ENCODE peak calls at places on chromosome 20, in seven cellular contexts. C is substantia nigra; K is Karpas-422; W is CD8-positive, alpha-beta T cell; X is Peyer's patch; Y is SJSA1; T is prostate gland. L is an unnamed sample.

GRCh38 chr20:19780261-19780660 is 22.2 kb downstream of the RIN2 start:
- DNase-seq in C (no peak), K (no peak), W (no peak), X (no peak), Y (no peak), T (no peak), L (no peak)

GRCh38 chr20:47725248-47725973 is 59.9 kb downstream of the SULF2 start:
- DNase-seq in C (peak), K (peak), W (peak), X (peak), Y (peak), T (peak), L (peak)

GRCh38 chr20:46036370-46036769 is 7.4 kb downstream of the SLC12A5 start:
- DNase-seq in C (no peak), K (no peak), W (no peak), X (no peak), Y (no peak), T (no peak), L (no peak)

GRCh38 chr20:46324960-46325703 is 16.8 kb upstream of the CDH22 start:
- DNase-seq in C (no peak), K (peak), W (no peak), X (no peak), Y (peak), T (no peak), L (no peak)

GRCh38 chr20:9200196-9200595 is 131.3 kb downstream of the PLCB4 start:
- DNase-seq in C (no peak), K (no peak), W (no peak), X (no peak), Y (no peak), T (no peak), L (no peak)

GRCh38 chr20:13012886-13013285 is 4.1 kb downstream of the SPTLC3 start:
- DNase-seq in C (no peak), K (no peak), W (no peak), X (no peak), Y (no peak), T (no peak), L (no peak)

GRCh38 chr20:46959081-46959692 is 64.5 kb downstream of the EYA2 start:
- DNase-seq in C (no peak), K (no peak), W (no peak), X (no peak), Y (peak), T (no peak), L (no peak)

GRCh38 chr20:16175322-16175721 is 397.9 kb downstream of the KIF16B start:
- DNase-seq in C (no peak), K (no peak), W (peak), X (no peak), Y (no peak), T (no peak), L (no peak)

GRCh38 chr20:25281541-25281991 is 33.7 kb downstream of the PYGB start:
- DNase-seq in C (no peak), K (peak), W (no peak), X (peak), Y (no peak), T (no peak), L (no peak)

GRCh38 chr20:59705651-59706101 is 101.3 kb downstream of the PHACTR3 start:
- DNase-seq in C (no peak), K (peak), W (no peak), X (no peak), Y (no peak), T (no peak), L (no peak)

GRCh38 chr20:6863798-6864201 is 96.3 kb downstream of the BMP2 start:
- DNase-seq in C (no peak), K (no peak), W (no peak), X (no peak), Y (no peak), T (no peak), L (no peak)

GRCh38 chr20:32742322-32743236 is 688 bp downstream of the COMMD7 start:
- DNase-seq in C (no peak), K (no peak), W (peak), X (no peak), Y (no peak), T (no peak), L (no peak)

GRCh38 chr20:38853759-38854158 is 48.3 kb downstream of the PPP1R16B start:
- DNase-seq in C (no peak), K (no peak), W (no peak), X (no peak), Y (no peak), T (no peak), L (no peak)

DNA sequence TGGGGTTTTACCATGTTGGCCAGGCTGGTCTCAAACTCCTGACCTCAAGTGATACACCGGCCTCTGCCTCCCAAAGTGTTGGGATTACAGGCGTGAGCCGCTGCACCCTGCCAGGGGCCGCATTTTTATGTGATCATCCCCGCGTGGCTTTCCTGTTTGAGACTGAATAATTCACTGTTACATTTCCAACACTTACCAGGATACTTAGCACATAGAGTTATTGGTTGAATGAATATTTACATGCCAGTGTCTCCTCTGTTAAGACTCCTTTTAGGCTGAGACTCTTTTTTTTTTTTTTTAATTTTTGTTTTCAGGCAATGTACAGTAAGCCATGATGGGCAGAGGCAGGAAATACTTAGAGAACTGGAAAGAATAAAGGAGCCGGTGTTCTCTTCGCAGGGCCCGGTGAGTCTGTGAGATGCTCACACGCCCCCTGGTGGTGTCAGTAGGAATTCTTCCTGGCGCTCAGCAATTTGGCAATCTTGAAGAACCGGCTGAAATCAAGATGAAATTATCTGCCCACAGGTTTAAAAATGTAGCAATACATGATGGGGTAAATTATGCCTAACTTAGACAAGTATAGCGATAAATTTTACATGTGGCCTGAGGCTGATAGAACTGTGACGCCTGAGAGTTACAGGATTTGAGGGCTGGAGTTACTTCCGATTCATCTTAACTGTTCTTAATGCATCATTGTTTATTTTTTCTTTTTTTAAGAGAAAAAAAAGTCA is 7.6 kb upstream of the RNF114 start:
- DNase-seq in C (peak), K (peak), W (peak), X (peak), Y (peak), T (peak), L (peak)
- H3K27ac ChIP-seq in C (peak), K (no peak), W (no peak), X (no peak), Y (peak), T (peak), L (no peak)

GRCh38 chr20:42272516-42272915 is 654.3 kb upstream of the CHD6 start:
- DNase-seq in C (no peak), K (no peak), W (no peak), X (no peak), Y (no peak), T (no peak), L (no peak)
- H3K27ac ChIP-seq in C (no peak), K (no peak), W (no peak), X (no peak), Y (no peak), T (no peak), L (no peak)

GRCh38 chr20:62040381-62040922 is 25.2 kb downstream of the TAF4 start:
- DNase-seq in C (no peak), K (peak), W (no peak), X (no peak), Y (no peak), T (no peak), L (no peak)
- H3K27ac ChIP-seq in C (no peak), K (peak), W (no peak), X (no peak), Y (no peak), T (no peak), L (no peak)

GRCh38 chr20:56414842-56415765 is 3.0 kb downstream of the CASS4 start:
- DNase-seq in C (no peak), K (no peak), W (peak), X (no peak), Y (no peak), T (no peak), L (no peak)

GRCh38 chr20:56411759-56412472 is at the start of gene CASS4:
- DNase-seq in C (no peak), K (no peak), W (peak), X (no peak), Y (no peak), T (no peak), L (no peak)

GRCh38 chr20:56409946-56410345 is 2.1 kb upstream of the CASS4 start:
- DNase-seq in C (no peak), K (no peak), W (no peak), X (no peak), Y (no peak), T (no peak), L (no peak)

GRCh38 chr20:56412473-56412790 is 372 bp downstream of the CASS4 start:
- DNase-seq in C (no peak), K (no peak), W (no peak), X (no peak), Y (no peak), T (no peak), L (no peak)

DNA sequence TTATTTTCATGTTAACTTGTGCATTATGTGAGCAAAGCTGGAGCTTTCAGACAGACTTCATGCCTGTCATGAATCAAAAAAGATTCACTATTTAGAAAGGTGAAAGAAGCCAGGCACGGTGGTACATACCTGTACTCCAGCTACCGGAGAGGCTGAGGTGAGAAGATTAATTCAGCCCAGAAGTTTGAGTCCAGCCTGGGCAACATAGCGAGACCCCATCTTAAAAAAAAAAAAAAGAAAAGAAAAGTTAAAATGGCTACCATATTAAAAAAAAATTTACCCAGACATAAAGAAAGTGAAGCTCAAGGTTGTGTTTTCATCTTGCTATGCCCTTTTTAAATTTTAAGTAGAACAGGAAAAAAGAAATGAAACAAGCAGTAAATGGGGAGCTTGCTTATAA is 889 bp downstream of the CASS4 start:
- DNase-seq in C (no peak), K (no peak), W (no peak), X (no peak), Y (no peak), T (no peak), L (no peak)
- H3K27ac ChIP-seq in C (peak), K (no peak), W (peak), X (peak), Y (no peak), T (no peak), L (no peak)

DNA sequence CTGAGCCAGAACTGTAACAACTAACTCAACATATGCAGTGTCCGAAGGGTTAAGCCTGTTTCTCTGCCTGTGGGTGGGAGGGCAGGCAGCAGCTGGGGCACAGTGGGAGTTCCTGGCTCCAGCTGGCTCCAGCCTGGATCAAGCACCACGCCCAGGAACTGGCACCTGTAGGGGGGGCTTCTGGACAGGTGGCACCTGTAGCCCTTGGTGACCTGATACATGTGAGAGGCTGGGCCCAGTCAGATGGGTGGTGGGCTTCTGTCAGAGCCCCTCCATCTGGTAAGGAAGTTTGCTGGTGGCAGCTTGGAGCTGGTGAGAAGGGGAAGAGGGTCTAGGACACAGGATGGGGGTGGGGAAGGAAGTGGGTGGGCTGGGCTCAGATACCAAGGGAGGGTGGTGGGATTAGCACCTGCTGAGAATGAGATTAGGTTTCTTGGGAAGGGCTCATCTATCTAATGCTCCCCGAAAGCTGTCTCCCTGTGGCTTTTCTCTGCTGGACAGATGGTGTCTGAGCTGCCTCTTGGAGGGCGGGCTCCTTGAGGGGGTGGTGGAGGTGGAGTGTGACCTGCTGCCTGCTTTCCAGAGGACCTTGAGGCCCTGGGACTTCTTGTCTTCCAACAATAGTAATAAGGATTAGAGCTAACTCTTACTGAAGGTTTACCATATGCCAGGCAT is 28.5 kb downstream of the BCL2L1 start:
- DNase-seq in C (no peak), K (no peak), W (no peak), X (no peak), Y (no peak), T (no peak), L (no peak)
- H3K27ac ChIP-seq in C (peak), K (peak), W (peak), X (no peak), Y (no peak), T (no peak), L (peak)

DNA sequence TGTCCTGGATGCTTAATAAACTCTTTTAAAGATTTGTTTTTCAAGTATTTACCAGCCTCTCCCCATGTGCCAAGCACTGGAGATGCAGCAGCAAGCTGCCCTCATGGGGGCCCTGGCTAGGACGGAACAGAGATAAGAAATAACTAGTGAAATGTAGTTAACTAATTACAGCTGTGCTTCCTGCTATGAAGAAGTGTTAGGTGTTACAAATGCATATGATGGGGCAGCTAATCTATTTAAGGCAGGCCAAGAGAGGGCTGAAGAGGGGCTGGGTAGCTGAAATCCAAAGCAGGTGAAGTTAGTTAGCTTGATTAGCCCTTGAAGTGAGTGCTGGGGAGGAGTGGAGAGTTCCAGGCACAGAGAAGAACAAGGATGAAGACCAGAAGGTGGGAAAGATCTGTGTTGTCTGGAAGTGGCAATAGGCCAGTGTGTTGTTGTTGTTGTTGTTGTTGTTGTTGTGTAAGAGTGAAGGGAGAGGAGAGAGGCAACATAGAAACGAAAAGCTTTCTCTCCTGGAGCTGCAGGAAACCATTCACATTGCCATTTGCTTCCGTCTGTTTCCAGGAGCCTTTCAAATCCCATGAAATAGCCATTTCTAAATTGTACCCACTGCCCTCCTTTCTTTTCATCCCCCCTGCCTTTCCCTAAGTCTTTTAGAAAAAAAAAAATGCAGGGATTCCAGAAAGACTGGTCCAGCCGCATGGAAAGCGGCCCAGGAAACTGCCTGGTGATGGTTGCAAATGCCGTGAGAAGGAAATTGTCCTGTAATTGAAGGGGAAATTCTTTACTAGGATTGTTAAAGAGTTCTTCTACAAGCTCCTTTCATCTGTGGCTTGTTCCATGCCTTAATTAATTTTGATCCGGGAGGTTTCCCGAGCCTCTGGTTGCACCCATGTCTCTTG is 119.6 kb downstream of the TFAP2C start:
- DNase-seq in C (no peak), K (no peak), W (no peak), X (no peak), Y (no peak), T (no peak), L (no peak)
- H3K27ac ChIP-seq in C (no peak), K (no peak), W (no peak), X (no peak), Y (no peak), T (no peak), L (no peak)

GRCh38 chr20:36065427-36065998 is 89.0 kb upstream of the EPB41L1 start:
- DNase-seq in C (no peak), K (no peak), W (no peak), X (no peak), Y (no peak), T (no peak), L (no peak)
- H3K27ac ChIP-seq in C (peak), K (no peak), W (no peak), X (peak), Y (no peak), T (peak), L (peak)

GRCh38 chr20:36093804-36094145 is 60.8 kb upstream of the EPB41L1 start:
- DNase-seq in C (no peak), K (no peak), W (no peak), X (no peak), Y (no peak), T (no peak), L (no peak)

GRCh38 chr20:36093025-36093803 is 61.3 kb upstream of the EPB41L1 start:
- DNase-seq in C (no peak), K (no peak), W (peak), X (peak), Y (no peak), T (peak), L (peak)

GRCh38 chr20:36092424-36093024 is 62.0 kb upstream of the EPB41L1 start:
- DNase-seq in C (no peak), K (no peak), W (no peak), X (peak), Y (no peak), T (no peak), L (peak)

GRCh38 chr20:36090223-36090622 is 64.3 kb upstream of the EPB41L1 start:
- DNase-seq in C (no peak), K (no peak), W (no peak), X (no peak), Y (no peak), T (no peak), L (no peak)

DNA sequence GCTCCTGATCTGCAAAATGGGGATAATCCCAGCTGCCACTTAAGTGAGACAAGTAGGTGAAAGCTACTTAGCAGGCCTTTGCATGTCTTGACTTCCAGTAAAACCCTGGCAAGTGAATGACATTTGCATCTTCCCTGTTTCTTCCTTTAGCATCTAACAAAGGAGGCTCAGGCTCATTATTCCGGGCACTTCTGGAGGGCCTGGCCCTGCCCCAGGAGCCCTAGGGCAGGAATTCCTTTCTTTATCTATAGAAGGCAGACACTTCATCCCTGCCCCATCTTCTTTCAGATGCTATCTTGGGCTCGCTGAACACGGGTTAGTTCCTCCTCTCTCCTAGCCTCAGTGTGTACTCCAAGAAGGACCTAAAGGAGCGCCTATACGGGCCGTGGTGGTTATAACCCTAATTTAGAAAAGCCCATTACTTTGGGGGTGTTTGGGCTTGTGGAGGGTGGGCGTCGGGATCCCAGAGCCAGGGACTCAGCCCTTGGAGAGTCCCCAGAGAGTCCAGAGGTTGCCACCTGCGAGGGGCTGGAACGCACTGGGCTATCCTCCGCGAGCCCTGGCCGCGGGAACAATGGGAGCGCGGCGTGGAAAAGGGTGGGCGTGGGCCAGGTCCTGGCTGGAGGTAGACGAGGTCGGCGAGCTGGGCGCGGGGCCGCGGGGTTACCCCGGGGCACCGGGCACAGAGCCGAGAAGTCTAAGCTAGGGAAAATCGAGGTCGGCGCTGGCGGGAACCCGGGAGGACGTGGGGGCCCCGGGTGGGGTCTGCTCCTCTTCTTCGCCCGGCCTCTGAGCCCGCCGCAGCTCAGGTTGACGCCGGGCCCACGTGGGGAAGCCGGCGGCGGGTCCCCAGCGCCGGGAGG is 62.7 kb upstream of the EPB41L1 start:
- DNase-seq in C (no peak), K (no peak), W (no peak), X (no peak), Y (no peak), T (no peak), L (no peak)
- H3K27ac ChIP-seq in C (no peak), K (no peak), W (no peak), X (peak), Y (no peak), T (no peak), L (peak)

DNA sequence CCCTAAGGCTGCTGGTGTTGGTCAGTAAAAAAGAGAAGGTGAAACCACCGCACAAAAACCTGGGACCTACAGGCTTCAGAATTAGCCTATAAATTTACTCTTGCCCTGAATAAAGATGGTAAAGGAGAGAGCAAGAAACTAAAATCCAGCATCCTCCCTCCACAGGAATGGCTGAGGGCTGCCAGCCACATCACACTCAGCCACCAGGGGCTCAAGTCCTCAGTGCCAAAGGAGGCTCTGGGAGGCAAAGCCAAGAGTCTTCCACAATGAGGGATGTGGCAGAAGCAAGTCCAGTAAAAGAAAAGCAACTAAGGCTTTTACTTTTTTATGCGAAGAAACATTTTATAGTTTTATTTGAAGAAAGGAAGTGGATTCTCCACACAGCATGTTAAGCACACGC is 219.5 kb upstream of the SSTR4 start:
- DNase-seq in C (no peak), K (no peak), W (no peak), X (no peak), Y (no peak), T (no peak), L (no peak)
- H3K27ac ChIP-seq in C (no peak), K (no peak), W (no peak), X (no peak), Y (no peak), T (no peak), L (no peak)

L was measured in pancreas.